ENCODE peak calls at places on chromosomes 2 and 18, in six cellular contexts. B, O, G, Q, H and C are unnamed samples.
A peak's percentile ranks its signal among the peaks of the same experiment; 100 is the strongest.

GRCh38 chr2:236507393-236508085 is 62.1 kb upstream of the ACKR3 start:
- DNase-seq in B (peak; percentile 42), O (no peak), G (no peak), Q (no peak), H (peak; percentile 65), C (peak; percentile 70)

GRCh38 chr18:26159353-26159752 is 25.7 kb downstream of the PSMA8 start:
- DNase-seq in B (no peak), O (no peak), G (peak; percentile 33), Q (no peak), H (no peak), C (no peak)

GRCh38 chr18:57446322-57446721 is 11.1 kb downstream of the ONECUT2 start:
- DNase-seq in B (no peak), O (peak; percentile 48), G (peak; percentile 40), Q (no peak), H (no peak), C (no peak)

GRCh38 chr2:53445376-53446072 is 322.1 kb upstream of the CHAC2 start:
- DNase-seq in B (no peak), O (no peak), G (no peak), Q (no peak), H (no peak), C (no peak)

GRCh38 chr18:22063077-22063476 is 106.3 kb upstream of the GATA6 start:
- DNase-seq in B (no peak), O (no peak), G (no peak), Q (no peak), H (no peak), C (no peak)

GRCh38 chr2:94980406-94980805 is 45.1 kb upstream of the MAL start:
- DNase-seq in B (no peak), O (no peak), G (no peak), Q (no peak), H (no peak), C (no peak)

GRCh38 chr2:106107509-106108131 is 86.5 kb downstream of the UXS1 start:
- DNase-seq in B (no peak), O (peak; percentile 79), G (no peak), Q (no peak), H (no peak), C (no peak)

GRCh38 chr2:217107480-217107879 is 247.6 kb upstream of the TNP1 start:
- DNase-seq in B (no peak), O (no peak), G (no peak), Q (no peak), H (no peak), C (no peak)

GRCh38 chr18:28189400-28190239 is 12.7 kb upstream of the CDH2 start:
- DNase-seq in B (no peak), O (peak; percentile 65), G (peak; percentile 41), Q (no peak), H (no peak), C (no peak)

GRCh38 chr18:47247036-47247832 is 4.2 kb downstream of the SKOR2 start:
- DNase-seq in B (no peak), O (no peak), G (no peak), Q (no peak), H (no peak), C (no peak)

GRCh38 chr2:45849491-45850283 is 198.2 kb downstream of the PRKCE start:
- DNase-seq in B (no peak), O (peak; percentile 58), G (no peak), Q (no peak), H (no peak), C (no peak)

GRCh38 chr2:126945118-126945517 is 46.4 kb downstream of the TEX51 start:
- DNase-seq in B (no peak), O (no peak), G (no peak), Q (no peak), H (no peak), C (no peak)

GRCh38 chr18:56702946-56703345 is 51.8 kb downstream of the WDR7 start:
- DNase-seq in B (no peak), O (peak; percentile 28), G (peak; percentile 55), Q (no peak), H (no peak), C (no peak)

GRCh38 chr2:170845343-170845742 is 28.7 kb downstream of the GAD1 start:
- DNase-seq in B (no peak), O (peak; percentile 18), G (no peak), Q (no peak), H (no peak), C (no peak)

GRCh38 chr2:216343221-216343985 is 28.9 kb downstream of the MARCHF4 start:
- DNase-seq in B (no peak), O (no peak), G (no peak), Q (no peak), H (no peak), C (no peak)

GRCh38 chr18:27577265-27577664 is 392.2 kb upstream of the CHST9 start:
- DNase-seq in B (no peak), O (no peak), G (no peak), Q (no peak), H (no peak), C (no peak)

GRCh38 chr2:170222298-170222697 is 44.4 kb downstream of the MYO3B start:
- DNase-seq in B (no peak), O (no peak), G (no peak), Q (no peak), H (no peak), C (no peak)

GRCh38 chr18:55509631-55510372 is 78.2 kb downstream of the TCF4 start:
- DNase-seq in B (no peak), O (peak; percentile 83), G (no peak), Q (no peak), H (no peak), C (no peak)

GRCh38 chr2:62724886-62725711 is 19.6 kb downstream of the EHBP1 start:
- DNase-seq in B (no peak), O (no peak), G (peak; percentile 28), Q (no peak), H (no peak), C (peak; percentile 28)

GRCh38 chr18:74694436-74694835 is 96.8 kb downstream of the ZNF407 start:
- DNase-seq in B (no peak), O (no peak), G (no peak), Q (no peak), H (no peak), C (peak; percentile 29)

GRCh38 chr2:182240862-182241371 is 185.9 kb downstream of the PDE1A start:
- DNase-seq in B (no peak), O (peak; percentile 77), G (peak; percentile 23), Q (no peak), H (no peak), C (peak; percentile 27)

GRCh38 chr2:133456971-133457370 is 111.3 kb downstream of the NCKAP5 start:
- DNase-seq in B (no peak), O (no peak), G (no peak), Q (no peak), H (no peak), C (no peak)

GRCh38 chr2:84757648-84758047 is 123.2 kb downstream of the TRABD2A start:
- DNase-seq in B (no peak), O (no peak), G (no peak), Q (no peak), H (no peak), C (no peak)

GRCh38 chr2:55482186-55482945 is 37.2 kb upstream of the CFAP36 start:
- DNase-seq in B (no peak), O (no peak), G (no peak), Q (no peak), H (no peak), C (no peak)